ENCODE peak calls at places on chromosomes 7 and 10, in nine cellular contexts. O, F, B, S, P, E, X, Z and T are unnamed samples.

GRCh38 chr10:26881600-26882331 is 21.0 kb upstream of the ABI1 start:
- DNase-seq in O (peak), P (peak), F (peak), Z (peak), S (peak), E (no peak), B (peak), X (peak), T (no peak)

GRCh38 chr10:115985696-115986095 is 287.3 kb downstream of the GFRA1 start:
- DNase-seq in O (no peak), P (no peak), Z (no peak), S (no peak), X (no peak), B (no peak), F (no peak), E (no peak), T (no peak)

GRCh38 chr7:156060925-156061324 is 248.7 kb upstream of the SHH start:
- DNase-seq in Z (no peak), B (no peak), X (no peak), O (no peak), P (no peak), S (no peak), F (no peak), E (no peak), T (no peak)

GRCh38 chr7:130865408-130866236 is 131.6 kb upstream of the KLF14 start:
- DNase-seq in E (no peak), O (no peak), S (no peak), F (no peak), P (peak), Z (peak), B (no peak), X (peak), T (no peak)

GRCh38 chr10:23453465-23453864 is 14.6 kb downstream of the OTUD1 start:
- DNase-seq in B (no peak), S (no peak), X (no peak), E (no peak), P (no peak), O (no peak), Z (no peak), F (no peak), T (no peak)

GRCh38 chr10:75532253-75532924 is 101.0 kb downstream of the LRMDA start:
- DNase-seq in S (no peak), O (peak), X (no peak), E (no peak), Z (no peak), B (no peak), P (no peak), F (no peak), T (no peak)

GRCh38 chr7:157595086-157595855 is 258.5 kb downstream of the DNAJB6 start:
- DNase-seq in P (no peak), E (no peak), Z (no peak), S (no peak), O (no peak), F (no peak), B (no peak), X (no peak), T (no peak)

GRCh38 chr10:30637881-30638467 is 8.4 kb upstream of the LYZL2 start:
- DNase-seq in F (peak), B (peak), X (no peak), S (no peak), P (peak), O (peak), Z (no peak), E (no peak), T (peak)

GRCh38 chr10:117374506-117375359 is 507 bp downstream of the PDZD8 start:
- DNase-seq in E (no peak), B (no peak), S (peak), Z (peak), F (no peak), O (peak), P (peak), X (peak), T (no peak)

GRCh38 chr10:79246209-79246581 is 101.1 kb upstream of the PPIF start:
- DNase-seq in Z (no peak), S (no peak), X (no peak), O (no peak), F (no peak), E (no peak), P (no peak), B (no peak), T (no peak)

GRCh38 chr7:73977626-73978618 is 50.1 kb upstream of the ELN start:
- DNase-seq in X (no peak), P (no peak), O (no peak), Z (no peak), E (no peak), F (no peak), S (peak), B (peak), T (no peak)

GRCh38 chr7:55366461-55367138 is 1.5 kb downstream of the LANCL2 start:
- DNase-seq in Z (peak), P (peak), B (peak), X (peak), F (no peak), E (peak), S (peak), O (no peak), T (no peak)

GRCh38 chr7:79504607-79505389 is 51.3 kb upstream of the MAGI2 start:
- DNase-seq in X (no peak), E (no peak), Z (peak), S (no peak), P (no peak), B (peak), F (peak), O (no peak), T (no peak)

GRCh38 chr7:22607180-22607579 is 107.2 kb upstream of the STEAP1B start:
- DNase-seq in E (no peak), S (no peak), X (no peak), Z (no peak), F (no peak), O (no peak), P (no peak), B (no peak), T (no peak)

GRCh38 chr7:113199841-113200240 is 81.5 kb upstream of the SMIM30 start:
- DNase-seq in F (no peak), X (no peak), P (no peak), Z (no peak), E (no peak), S (no peak), O (no peak), B (no peak), T (no peak)

GRCh38 chr10:21530168-21530567 is 3.9 kb upstream of the MLLT10 start:
- DNase-seq in S (no peak), Z (no peak), F (no peak), X (no peak), E (no peak), O (no peak), P (no peak), B (no peak), T (no peak)

GRCh38 chr10:95644935-95645334 is 11.6 kb downstream of the ALDH18A1 start:
- DNase-seq in E (no peak), X (no peak), F (no peak), P (peak), O (no peak), Z (no peak), S (no peak), B (no peak), T (no peak)

GRCh38 chr10:64345856-64346255 is 824.7 kb downstream of the REEP3 start:
- DNase-seq in Z (no peak), P (no peak), O (no peak), S (no peak), E (no peak), X (no peak), F (no peak), B (no peak), T (no peak)

GRCh38 chr7:66522518-66522917 is 106.2 kb upstream of the KCTD7 start:
- DNase-seq in Z (peak), O (no peak), S (peak), E (no peak), X (peak), P (no peak), B (no peak), F (no peak), T (no peak)

GRCh38 chr7:101137651-101138148 is 10.8 kb downstream of the SERPINE1 start:
- DNase-seq in P (no peak), S (no peak), F (no peak), Z (no peak), E (no peak), B (no peak), X (no peak), O (no peak), T (no peak)

GRCh38 chr7:55127622-55128081 is 108.8 kb downstream of the EGFR start:
- DNase-seq in O (no peak), E (no peak), F (no peak), B (no peak), S (peak), P (no peak), X (no peak), Z (no peak), T (no peak)

GRCh38 chr7:40437498-40437897 is 302.7 kb downstream of the SUGCT start:
- DNase-seq in O (no peak), B (peak), P (no peak), F (peak), S (no peak), Z (no peak), E (no peak), X (no peak), T (peak)
- TF ChIP-seq REST in O (no peak), B (no peak), P (no peak), F (no peak), S (peak), Z (no peak), E (no peak), X (no peak), T (no peak)

DNA sequence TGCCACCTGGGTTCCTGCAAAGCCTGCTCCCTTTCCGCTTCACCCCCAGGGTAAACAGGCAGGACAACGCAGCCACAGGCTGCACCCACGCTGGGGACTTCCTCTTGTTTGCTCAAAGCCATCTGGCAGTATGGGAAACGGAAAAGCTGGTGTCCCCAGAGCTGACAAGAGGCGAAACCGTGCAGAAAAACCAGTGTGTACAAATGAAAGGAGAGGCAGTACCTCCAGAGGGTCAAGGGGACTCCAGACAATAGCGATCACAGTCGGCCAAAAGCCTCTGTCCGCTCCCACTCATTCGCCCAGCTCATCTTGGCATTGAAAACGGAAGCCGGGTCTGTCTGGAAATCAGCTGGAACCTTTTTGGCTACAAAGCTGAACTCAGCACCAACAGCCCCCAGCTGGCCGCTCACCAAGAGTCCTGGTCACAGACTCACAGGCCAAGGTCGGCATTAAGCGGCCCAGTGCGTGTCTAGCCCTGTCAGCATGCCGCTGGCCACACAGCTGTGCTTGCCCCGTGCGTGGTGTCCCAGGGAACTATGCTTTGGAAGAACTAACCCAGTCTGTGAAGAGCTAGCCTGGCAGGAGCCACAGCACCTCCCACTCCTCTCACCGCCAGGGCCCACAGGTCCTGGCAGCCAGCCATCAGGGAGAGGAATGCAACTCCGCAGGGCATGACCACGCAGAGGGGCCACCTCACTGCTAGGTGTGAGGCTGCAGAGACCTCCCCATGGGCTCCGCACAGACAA is 10.4 kb downstream of the TNS3 start:
- DNase-seq in B (peak), S (peak), F (no peak), E (no peak), O (no peak), Z (no peak), X (peak), P (no peak), T (no peak)
- H3K4me3 ChIP-seq in B (peak), S (no peak), F (no peak), E (no peak), O (peak), Z (no peak), X (no peak), P (no peak), T (no peak)

GRCh38 chr7:44521347-44522095 is 19.6 kb downstream of the NPC1L1 start:
- DNase-seq in X (no peak), E (no peak), P (no peak), B (no peak), O (no peak), F (no peak), S (no peak), Z (no peak), T (no peak)
- TF ChIP-seq REST in X (no peak), E (no peak), P (no peak), B (no peak), O (no peak), F (no peak), S (no peak), Z (no peak), T (no peak)

DNA sequence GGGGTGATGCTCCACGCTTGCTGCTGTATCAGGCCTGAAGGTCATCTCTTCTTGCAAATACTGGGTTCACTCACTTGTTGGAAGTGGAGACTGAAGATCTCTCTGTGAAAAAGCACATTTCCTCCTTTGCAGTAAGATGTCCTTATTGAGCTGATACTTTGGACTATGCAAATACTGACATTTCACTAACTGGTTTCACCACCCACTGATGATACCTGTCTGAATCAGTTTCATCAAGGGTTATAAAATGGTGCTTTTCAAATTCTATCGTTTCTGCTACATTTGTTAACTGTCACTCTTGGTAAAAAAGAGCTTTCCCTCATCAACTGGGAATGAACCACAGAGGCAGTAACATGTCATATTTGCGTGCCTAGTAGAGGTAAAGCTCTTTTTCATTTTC is 35.5 kb downstream of the RAB19 start:
- DNase-seq in S (no peak), F (no peak), E (peak), O (no peak), P (no peak), X (no peak), B (no peak), Z (no peak), T (no peak)
- H3K4me3 ChIP-seq in S (no peak), F (no peak), E (no peak), O (no peak), P (no peak), X (no peak), B (no peak), Z (no peak), T (no peak)

GRCh38 chr7:139701908-139702307 is 75.9 kb downstream of the HIPK2 start:
- DNase-seq in P (no peak), E (no peak), X (no peak), B (no peak), F (no peak), Z (no peak), O (no peak), S (peak), T (no peak)

GRCh38 chr7:139698278-139698677 is 79.5 kb downstream of the HIPK2 start:
- DNase-seq in S (no peak), E (no peak), P (no peak), O (no peak), B (no peak), X (no peak), Z (no peak), F (no peak), T (no peak)

GRCh38 chr7:139700505-139701235 is 77.1 kb downstream of the HIPK2 start:
- DNase-seq in P (no peak), B (no peak), S (no peak), X (no peak), E (no peak), F (no peak), Z (no peak), O (no peak), T (no peak)

GRCh38 chr7:139698879-139699278 is 78.9 kb downstream of the HIPK2 start:
- DNase-seq in P (no peak), E (no peak), F (no peak), S (no peak), X (no peak), O (no peak), Z (no peak), B (no peak), T (no peak)

GRCh38 chr7:139699640-139700504 is 77.9 kb downstream of the HIPK2 start:
- DNase-seq in P (peak), E (no peak), S (no peak), O (no peak), X (no peak), F (no peak), B (no peak), Z (peak), T (no peak)
- TF ChIP-seq REST in P (no peak), E (no peak), S (no peak), O (no peak), X (no peak), F (no peak), B (no peak), Z (no peak), T (no peak)

DNA sequence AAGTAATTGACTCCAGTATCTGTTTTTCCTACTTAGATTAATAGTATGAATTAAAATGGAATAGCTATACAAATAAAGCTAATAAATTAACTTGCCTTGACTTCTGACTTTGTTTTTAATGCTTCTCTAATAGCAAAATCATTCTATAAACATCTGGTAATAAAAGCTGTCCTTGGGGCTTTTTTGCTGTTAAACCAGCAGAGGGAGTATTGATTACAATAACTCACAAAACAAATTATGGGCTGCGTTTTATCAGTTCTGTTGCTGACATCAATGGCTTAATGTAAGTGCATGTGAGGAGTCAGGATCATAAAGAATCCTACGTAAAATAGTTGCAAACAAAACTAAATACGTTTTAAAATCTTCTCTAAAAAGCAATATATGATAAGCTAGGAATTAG is 667.8 kb downstream of the PCDH15 start:
- DNase-seq in S (peak), B (no peak), X (no peak), E (no peak), P (no peak), Z (peak), F (no peak), O (no peak), T (no peak)
- H3K4me3 ChIP-seq in S (no peak), B (no peak), X (no peak), E (no peak), P (no peak), Z (no peak), F (no peak), O (no peak), T (no peak)

GRCh38 chr7:359226-359775 is 69.3 kb downstream of the FOXL3 start:
- DNase-seq in S (no peak), X (no peak), P (no peak), E (no peak), Z (no peak), O (no peak), F (no peak), B (no peak), T (no peak)

GRCh38 chr7:362416-363096 is 72.6 kb downstream of the FOXL3 start:
- DNase-seq in Z (no peak), E (no peak), P (peak), O (no peak), X (no peak), B (no peak), F (no peak), S (no peak), T (no peak)

GRCh38 chr7:359776-360361 is 69.9 kb downstream of the FOXL3 start:
- DNase-seq in X (no peak), B (no peak), E (no peak), O (no peak), S (no peak), P (no peak), Z (no peak), F (no peak), T (no peak)

GRCh38 chr7:361680-362415 is 71.9 kb downstream of the FOXL3 start:
- DNase-seq in S (no peak), E (no peak), B (no peak), O (no peak), X (no peak), Z (no peak), F (no peak), P (no peak), T (no peak)

GRCh38 chr7:360454-361100 is 70.6 kb downstream of the FOXL3 start:
- DNase-seq in X (no peak), O (no peak), S (no peak), B (no peak), Z (no peak), E (no peak), F (no peak), P (no peak), T (no peak)
- TF ChIP-seq REST in X (no peak), O (no peak), S (no peak), B (no peak), Z (no peak), E (no peak), F (no peak), P (no peak), T (no peak)